ENCODE peak calls at places on chromosomes 3 and 15, in nine cellular contexts. V is CD4-positive, alpha-beta T cell; P is OCI-LY7; C is hepatocyte; D is astrocyte; T is psoas muscle; H is MM.1S; F is endodermal cell; X is esophagus squamous epithelium. B is an unnamed sample.

GRCh38 chr3:120894285-120894684 is 13.7 kb upstream of the STXBP5L start:
- DNase-seq in C (peak; percentile 17), F (no peak), H (no peak), T (no peak), X (no peak), D (peak; percentile 66), P (no peak), V (no peak), B (no peak)

GRCh38 chr15:52392008-52392687 is 96.5 kb upstream of the MYO5C start:
- DNase-seq in D (no peak), H (no peak), V (no peak), C (no peak), X (no peak), T (no peak), P (no peak), F (peak; percentile 83), B (peak; percentile 64)

GRCh38 chr15:36953346-36953745 is 147.0 kb downstream of the MEIS2 start:
- DNase-seq in H (no peak), F (no peak), P (no peak), V (no peak), T (no peak), C (no peak), D (peak; percentile 62), X (no peak), B (no peak)

GRCh38 chr3:96416549-96417255 is 397.7 kb upstream of the EPHA6 start:
- DNase-seq in D (no peak), C (no peak), H (no peak), X (no peak), P (no peak), F (no peak), T (no peak), V (no peak), B (no peak)

GRCh38 chr3:43346990-43347749 is 60.8 kb downstream of the SNRK start:
- DNase-seq in X (no peak), F (no peak), V (peak; percentile 31), D (peak; percentile 27), T (no peak), C (no peak), P (no peak), H (peak; percentile 22), B (no peak)

GRCh38 chr3:195012571-195012970 is 258.4 kb downstream of the XXYLT1 start:
- DNase-seq in P (no peak), V (no peak), C (no peak), T (no peak), D (no peak), X (no peak), F (peak; percentile 15), H (no peak), B (no peak)

GRCh38 chr3:122533931-122534334 is 19.2 kb upstream of the KPNA1 start:
- DNase-seq in D (peak; percentile 79), F (peak; percentile 61), C (peak; percentile 42), P (no peak), V (no peak), X (no peak), H (no peak), T (no peak), B (peak; percentile 88)

GRCh38 chr3:146256851-146257486 is 6.1 kb upstream of the PLSCR4 start:
- DNase-seq in F (peak; percentile 56), T (no peak), C (peak; percentile 11), V (no peak), P (no peak), D (peak; percentile 49), H (no peak), X (no peak), B (no peak)

GRCh38 chr3:104952587-104952986 is 414.1 kb upstream of the ALCAM start:
- DNase-seq in H (no peak), P (no peak), V (no peak), D (peak; percentile 97), F (no peak), X (no peak), C (no peak), T (no peak), B (peak; percentile 45)

GRCh38 chr15:48541659-48542334 is 103.7 kb downstream of the FBN1 start:
- DNase-seq in X (no peak), H (peak; percentile 59), P (no peak), F (no peak), V (no peak), T (no peak), D (peak; percentile 82), C (peak; percentile 26), B (peak; percentile 41)

GRCh38 chr3:155495387-155495786 is 201.9 kb upstream of the STRIT1 start:
- DNase-seq in F (no peak), C (no peak), P (peak; percentile 5), V (no peak), X (no peak), T (no peak), D (peak; percentile 40), H (no peak), B (no peak)

GRCh38 chr3:159798951-159799350 is 189.7 kb upstream of the IL12A start:
- DNase-seq in P (no peak), T (no peak), H (no peak), D (peak; percentile 94), C (peak; percentile 54), F (no peak), V (no peak), X (no peak), B (no peak)

GRCh38 chr3:195270350-195271115 is 426 bp downstream of the XXYLT1 start:
- DNase-seq in C (peak; percentile 90), D (peak; percentile 64), V (peak; percentile 64), T (peak; percentile 70), P (peak; percentile 84), H (peak; percentile 82), X (no peak), F (peak; percentile 90), B (peak; percentile 57)

GRCh38 chr3:100606894-100607512 is 2.4 kb upstream of the ADGRG7 start:
- DNase-seq in T (no peak), C (no peak), V (no peak), F (no peak), D (no peak), P (no peak), X (no peak), H (peak; percentile 53), B (no peak)

GRCh38 chr3:156218353-156218744 is 98.0 kb downstream of the KCNAB1 start:
- DNase-seq in X (no peak), H (no peak), C (no peak), D (peak; percentile 29), P (no peak), T (no peak), F (no peak), V (no peak), B (no peak)

DNA sequence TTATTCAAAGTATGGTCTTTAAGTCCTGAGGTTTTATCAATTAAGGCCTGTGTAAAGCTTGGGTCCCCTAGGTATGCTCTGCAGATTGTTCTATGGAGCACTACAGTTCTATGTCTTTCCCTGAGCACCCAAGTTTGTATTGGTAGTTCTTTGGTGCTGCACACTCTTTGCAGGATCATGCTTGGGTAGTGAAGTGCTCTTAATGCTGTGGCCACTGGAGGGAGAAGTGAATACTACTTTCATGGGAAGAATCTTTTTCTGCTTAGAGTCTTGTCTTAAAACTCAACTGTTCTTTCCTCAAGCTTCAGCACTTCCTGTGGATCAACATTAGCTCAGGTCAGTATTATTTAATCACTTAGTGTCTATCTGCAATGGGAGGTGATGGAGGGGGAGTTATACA is 93.6 kb upstream of the CFAP20DC start:
- DNase-seq in X (no peak), H (no peak), T (no peak), P (no peak), C (no peak), D (no peak), F (no peak), V (no peak), B (no peak)
- TF ChIP-seq CTCF in X (no peak), H (no peak), T (no peak), P (peak; percentile 19), C (no peak), D (peak; percentile 6), F (peak; percentile 72), V (no peak), B (no peak)

GRCh38 chr3:49712166-49712565 is 7.3 kb downstream of the AMIGO3 start:
- DNase-seq in F (no peak), V (no peak), C (no peak), H (no peak), X (no peak), D (no peak), T (peak; percentile 41), P (no peak), B (no peak)

GRCh38 chr3:49714728-49715550 is 4.5 kb downstream of the AMIGO3 start:
- DNase-seq in P (no peak), H (no peak), C (no peak), T (no peak), X (no peak), F (no peak), D (no peak), V (no peak), B (no peak)

GRCh38 chr3:49711489-49711888 is 8.0 kb downstream of the AMIGO3 start:
- DNase-seq in X (no peak), C (no peak), T (peak; percentile 28), H (no peak), D (no peak), P (no peak), F (no peak), V (no peak), B (no peak)

GRCh38 chr3:49712631-49713317 is 6.7 kb downstream of the AMIGO3 start:
- DNase-seq in T (peak; percentile 48), V (no peak), C (no peak), H (no peak), X (no peak), F (no peak), D (no peak), P (no peak), B (no peak)

DNA sequence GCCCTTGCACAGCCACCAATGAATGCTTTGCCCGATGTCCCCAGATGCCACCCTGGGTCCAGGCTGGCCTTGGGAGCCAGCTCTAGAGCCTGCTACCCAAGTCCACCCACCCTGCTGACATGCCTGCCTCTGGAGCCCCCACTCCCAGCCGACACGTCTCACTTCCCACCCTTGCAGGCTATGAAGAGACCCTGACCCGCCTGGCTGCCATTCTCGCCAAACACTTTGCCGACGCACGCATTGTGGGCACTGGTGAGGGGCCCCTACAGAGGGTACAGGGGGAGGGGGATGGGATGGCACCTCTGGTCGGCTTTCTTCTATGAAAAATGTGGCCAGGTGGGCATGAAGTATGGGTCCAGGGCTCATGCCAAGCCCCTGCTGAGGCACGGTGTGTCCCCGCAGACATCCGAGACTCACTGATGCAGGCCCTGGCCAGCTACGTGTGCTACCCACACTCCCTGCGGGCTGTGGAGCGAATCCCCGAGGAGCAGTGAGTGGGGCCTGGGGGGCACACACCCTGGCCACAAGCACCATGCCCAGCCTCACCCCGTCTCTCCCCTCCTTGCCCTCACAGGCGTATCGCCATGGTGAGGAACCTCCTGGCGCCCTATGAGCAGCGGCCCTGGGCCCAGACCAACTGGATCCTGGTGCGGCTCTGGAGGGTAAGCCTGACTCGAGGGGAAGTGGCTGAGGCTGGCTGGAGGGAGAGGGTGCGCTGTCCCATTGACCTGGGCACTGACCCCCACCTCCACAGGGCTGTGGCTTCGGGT is 6.0 kb downstream of the AMIGO3 start:
- DNase-seq in X (no peak), D (no peak), F (no peak), H (no peak), C (no peak), P (no peak), T (no peak), V (no peak), B (no peak)
- H3K27ac ChIP-seq in X (no peak overlapping the region), D (no peak overlapping the region), F (no peak overlapping the region), H (no peak overlapping the region), C (no peak overlapping the region), P (no peak overlapping the region), T (no peak overlapping the region), V (no peak overlapping the region), B (peak overlapping the region; percentile 33)

GRCh38 chr3:170387952-170388351 is 30.4 kb downstream of the SKIL start:
- DNase-seq in H (no peak), D (peak; percentile 16), F (no peak), T (no peak), C (no peak), P (no peak), X (no peak), V (no peak), B (no peak)
- TF ChIP-seq CTCF in H (peak; percentile 12), D (no peak), F (peak; percentile 27), T (no peak), C (no peak), P (no peak), X (no peak), V (no peak), B (no peak)

GRCh38 chr3:157375342-157375986 is 61.2 kb upstream of the PTX3 start:
- DNase-seq in F (no peak), X (no peak), C (no peak), T (no peak), V (no peak), H (peak; percentile 77), D (no peak), P (no peak), B (no peak)
- H3K27ac ChIP-seq in F (no peak overlapping the region), X (no peak overlapping the region), C (no peak overlapping the region), T (no peak overlapping the region), V (no peak overlapping the region), H (peak overlapping the region; percentile 17), D (no peak overlapping the region), P (no peak overlapping the region), B (no peak overlapping the region)